ENCODE peak calls at places on chromosome 5, in six cellular contexts. B is prostate gland; G is ovary; W is endothelial cell of umbilical vein; I is naive thymus-derived CD4-positive, alpha-beta T cell; O is A549. R is an unnamed sample.

GRCh38 chr5:92559743-92560142 is 1021.3 kb downstream of the NR2F1-AS1 start:
- DNase-seq in B (no peak), G (no peak), W (peak; percentile 73), I (no peak), O (peak; percentile 75), R (no peak)

GRCh38 chr5:143806568-143806967 is 5.4 kb upstream of the HMHB1 start:
- DNase-seq in B (no peak), G (no peak), W (no peak), I (no peak), O (no peak), R (no peak)

GRCh38 chr5:144191998-144192397 is 21.3 kb downstream of the KCTD16 start:
- DNase-seq in B (no peak), G (no peak), W (peak; percentile 88), I (peak; percentile 81), O (peak; percentile 91), R (peak; percentile 21)

GRCh38 chr5:125065114-125065513 is 318.7 kb upstream of the ZNF608 start:
- DNase-seq in B (peak; percentile 22), G (no peak), W (no peak), I (no peak), O (no peak), R (no peak)

GRCh38 chr5:77483662-77484061 is 8.5 kb downstream of the WDR41 start:
- DNase-seq in B (no peak), G (no peak), W (no peak), I (no peak), O (no peak), R (no peak)

GRCh38 chr5:4905674-4906528 is 234.2 kb upstream of the ADAMTS16 start:
- DNase-seq in B (no peak), G (peak; percentile 88), W (no peak), I (no peak), O (no peak), R (no peak)

GRCh38 chr5:126954981-126955380 is 75.4 kb downstream of the MARCHF3 start:
- DNase-seq in B (no peak), G (no peak), W (no peak), I (no peak), O (no peak), R (no peak)

GRCh38 chr5:66882592-66883227 is 286.5 kb downstream of the MAST4 start:
- DNase-seq in B (no peak), G (no peak), W (peak; percentile 48), I (no peak), O (peak; percentile 92), R (peak; percentile 60)

GRCh38 chr5:68362331-68362730 is 146.8 kb downstream of the PIK3R1 start:
- DNase-seq in B (no peak), G (no peak), W (no peak), I (no peak), O (no peak), R (no peak)

GRCh38 chr5:138650999-138651766 is 76.0 kb upstream of the HSPA9 start:
- DNase-seq in B (no peak), G (no peak), W (no peak), I (no peak), O (no peak), R (no peak)

GRCh38 chr5:139788294-139788875 is 7.2 kb upstream of the PSD2 start:
- DNase-seq in B (peak; percentile 13), G (peak; percentile 56), W (no peak), I (no peak), O (no peak), R (no peak)

GRCh38 chr5:128536229-128536860 is 1.7 kb downstream of the FBN2 start:
- DNase-seq in B (no peak), G (no peak), W (peak; percentile 14), I (no peak), O (peak; percentile 4), R (no peak)
- H3K4me3 ChIP-seq in B (peak overlapping the region; percentile 39), G (peak overlapping the region; percentile 51), W (no peak overlapping the region), I (no peak overlapping the region), O (peak overlapping the region; percentile 84), R (peak overlapping the region; percentile 95)

GRCh38 chr5:8993031-8993430 is 552.8 kb downstream of the SEMA5A start:
- DNase-seq in B (no peak), G (no peak), W (no peak), I (no peak), O (peak; percentile 4), R (peak; percentile 36)

GRCh38 chr5:8997542-8998070 is 548.3 kb downstream of the SEMA5A start:
- DNase-seq in B (no peak), G (no peak), W (no peak), I (no peak), O (no peak), R (no peak)
- H3K9me3 ChIP-seq in B (no peaks in the 10 kb centered on the region), G (no peaks in the 10 kb centered on the region), W (no peaks in the 10 kb centered on the region), I (no peaks in the 10 kb centered on the region), O (no peaks in the 10 kb centered on the region), R (no peaks in the 10 kb centered on the region)

GRCh38 chr5:168693297-168693696 is 114.1 kb upstream of the PANK3 start:
- DNase-seq in B (no peak), G (no peak), W (no peak), I (no peak), O (no peak), R (no peak)

GRCh38 chr5:168694289-168694688 is 115.1 kb upstream of the PANK3 start:
- DNase-seq in B (no peak), G (no peak), W (no peak), I (no peak), O (no peak), R (no peak)

GRCh38 chr5:168691891-168692290 is 112.7 kb upstream of the PANK3 start:
- DNase-seq in B (no peak), G (no peak), W (no peak), I (no peak), O (no peak), R (no peak)

GRCh38 chr5:168695436-168695835 is 116.3 kb upstream of the PANK3 start:
- DNase-seq in B (no peak), G (no peak), W (no peak), I (no peak), O (no peak), R (no peak)

DNA sequence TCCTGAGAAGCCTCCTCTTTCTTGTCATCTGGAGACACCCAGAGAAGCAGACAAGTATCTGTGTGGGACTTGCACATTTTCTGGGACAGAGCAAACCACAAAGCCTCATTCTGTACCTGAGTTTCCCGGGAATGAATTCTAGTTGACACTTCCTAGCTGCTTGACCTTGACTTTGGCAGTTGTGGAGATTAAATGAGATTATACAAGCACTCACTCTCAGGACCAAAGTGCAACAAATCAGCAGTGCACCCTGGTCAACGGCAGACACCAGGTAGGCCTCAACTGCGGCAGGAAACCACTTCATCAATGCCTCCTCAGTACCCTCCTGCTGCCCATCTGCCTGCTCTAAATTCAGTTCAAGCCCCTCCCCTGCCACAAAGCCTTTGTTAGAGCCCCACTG is 114.7 kb upstream of the PANK3 start:
- DNase-seq in B (no peak), G (no peak), W (no peak), I (no peak), O (no peak), R (no peak)
- H3K4me3 ChIP-seq in B (no peak overlapping the region), G (no peak overlapping the region), W (no peak overlapping the region), I (no peak overlapping the region), O (no peak overlapping the region), R (no peak overlapping the region)

GRCh38 chr5:1500411-1501091 is 23.2 kb downstream of the LPCAT1 start:
- DNase-seq in B (peak; percentile 45), G (peak; percentile 90), W (no peak), I (no peak), O (no peak), R (no peak)
- H3K9me3 ChIP-seq in B (no peaks in the 10 kb centered on the region), G (no peaks in the 10 kb centered on the region), W (no peaks in the 10 kb centered on the region), I (no peaks in the 10 kb centered on the region), O (no peaks in the 10 kb centered on the region), R (no peaks in the 10 kb centered on the region)

GRCh38 chr5:39058178-39058577 is 16.0 kb downstream of the RICTOR start:
- DNase-seq in B (no peak), G (no peak), W (no peak), I (no peak), O (no peak), R (no peak)
- H3K4me3 ChIP-seq in B (no peak overlapping the region), G (no peak overlapping the region), W (peak overlapping the region; percentile 20), I (peak overlapping the region; percentile 20), O (peak overlapping the region; percentile 35), R (no peak overlapping the region)

R was measured in cardiac muscle cell.